ENCODE peak calls at places on chromosomes 11 and 22, in ten cellular contexts. Q, A, E, S, H, Z, D, J, L and I are unnamed samples.

GRCh38 chr11:10876168-10876567 is 18.3 kb upstream of the ZBED5 start:
- DNase-seq in Q (peak), A (no peak), E (no peak), S (no peak), H (no peak), Z (no peak), D (no peak), J (no peak), L (no peak), I (no peak)

GRCh38 chr22:25567305-25567704 is 2.8 kb downstream of the GRK3 start:
- DNase-seq in Q (no peak), A (no peak), E (no peak), S (no peak), H (no peak), Z (no peak), D (no peak), J (peak), L (no peak), I (no peak)

GRCh38 chr22:31160328-31160978 is 471 bp downstream of the RNF185 start:
- DNase-seq in Q (peak), A (no peak), E (peak), S (peak), H (no peak), Z (peak), D (no peak), J (no peak), L (peak), I (peak)

GRCh38 chr22:49155039-49155808 is 672.4 kb downstream of the BRD1 start:
- DNase-seq in Q (no peak), A (no peak), E (no peak), S (no peak), H (no peak), Z (no peak), D (no peak), J (no peak), L (no peak), I (peak)

GRCh38 chr22:48257690-48258065 is 1495.2 kb downstream of the TBC1D22A start:
- DNase-seq in Q (no peak), A (no peak), E (no peak), S (no peak), H (no peak), Z (no peak), D (no peak), J (no peak), L (no peak), I (no peak)

GRCh38 chr22:46908641-46909107 is 146.2 kb downstream of the TBC1D22A start:
- DNase-seq in Q (no peak), A (no peak), E (no peak), S (no peak), H (no peak), Z (no peak), D (no peak), J (no peak), L (no peak), I (no peak)

GRCh38 chr11:122578168-122578825 is 77.2 kb upstream of the UBASH3B start:
- DNase-seq in Q (no peak), A (peak), E (no peak), S (no peak), H (no peak), Z (no peak), D (no peak), J (no peak), L (no peak), I (no peak)

GRCh38 chr11:108754901-108755625 is 90.2 kb downstream of the DDX10 start:
- DNase-seq in Q (no peak), A (no peak), E (peak), S (peak), H (no peak), Z (no peak), D (no peak), J (no peak), L (no peak), I (no peak)

GRCh38 chr22:46062232-46062615 is 85.3 kb upstream of the WNT7B start:
- DNase-seq in Q (no peak), A (no peak), E (no peak), S (peak), H (no peak), Z (no peak), D (no peak), J (no peak), L (no peak), I (no peak)

GRCh38 chr22:46537221-46537945 is at the start of gene CELSR1:
- DNase-seq in Q (peak), A (no peak), E (no peak), S (no peak), H (no peak), Z (peak), D (no peak), J (no peak), L (no peak), I (no peak)

GRCh38 chr11:5153574-5154431 is 754 bp downstream of the OR52A1 start:
- DNase-seq in Q (no peak), A (no peak), E (no peak), S (no peak), H (no peak), Z (no peak), D (no peak), J (peak), L (no peak), I (no peak)

GRCh38 chr22:44620129-44620840 is 81.7 kb upstream of the PRR5 start:
- DNase-seq in Q (peak), A (peak), E (peak), S (peak), H (no peak), Z (peak), D (no peak), J (peak), L (peak), I (peak)

GRCh38 chr11:86799680-86800075 is 664 bp upstream of the PRSS23 start:
- DNase-seq in Q (no peak), A (no peak), E (no peak), S (no peak), H (no peak), Z (no peak), D (no peak), J (no peak), L (peak), I (no peak)

DNA sequence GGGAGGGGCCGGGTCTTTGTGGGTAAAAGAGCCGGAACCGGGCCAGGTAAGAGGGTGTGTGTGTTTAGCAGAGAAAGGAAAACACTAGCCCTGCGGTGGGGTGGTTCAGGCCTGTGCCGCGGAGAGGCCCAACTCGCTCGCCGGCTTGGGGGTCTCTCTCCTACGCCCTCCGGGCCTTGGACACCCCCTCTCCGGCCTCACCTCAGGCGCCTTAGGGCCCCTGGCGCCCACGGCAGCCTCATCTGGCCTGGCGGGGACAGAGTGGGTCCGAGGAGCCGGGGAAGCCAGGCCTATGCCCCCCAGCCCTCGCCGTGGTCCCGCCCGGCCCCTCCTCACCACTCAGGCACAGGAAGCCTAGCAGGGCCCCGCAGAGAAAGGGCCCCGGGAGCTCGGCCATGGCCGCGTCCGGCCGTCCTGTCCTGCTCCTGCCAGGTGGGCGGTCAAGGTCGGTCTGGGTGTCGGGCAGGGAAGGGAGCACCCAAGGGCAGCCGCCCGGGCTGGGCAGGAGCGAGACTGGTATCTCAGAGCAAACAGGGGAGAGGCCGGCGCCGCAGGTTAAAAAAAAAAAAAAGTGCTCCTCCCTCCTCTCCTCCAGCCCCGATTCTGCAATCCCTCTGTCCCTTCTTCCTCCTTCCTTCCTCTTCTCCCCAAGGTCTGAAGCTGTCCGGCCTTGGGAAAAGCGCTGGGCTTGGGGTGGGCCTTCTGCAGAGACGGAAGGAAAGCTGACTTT is at the start of gene VSIG2:
- DNase-seq in Q (no peak), A (no peak), E (no peak), S (no peak), H (no peak), Z (no peak), D (no peak), J (no peak), L (no peak), I (peak)
- TF ChIP-seq POLR2A in Q (no peak), A (no peak), E (no peak), S (no peak), H (no peak), Z (no peak), D (no peak), J (no peak), L (no peak), I (no peak)

DNA sequence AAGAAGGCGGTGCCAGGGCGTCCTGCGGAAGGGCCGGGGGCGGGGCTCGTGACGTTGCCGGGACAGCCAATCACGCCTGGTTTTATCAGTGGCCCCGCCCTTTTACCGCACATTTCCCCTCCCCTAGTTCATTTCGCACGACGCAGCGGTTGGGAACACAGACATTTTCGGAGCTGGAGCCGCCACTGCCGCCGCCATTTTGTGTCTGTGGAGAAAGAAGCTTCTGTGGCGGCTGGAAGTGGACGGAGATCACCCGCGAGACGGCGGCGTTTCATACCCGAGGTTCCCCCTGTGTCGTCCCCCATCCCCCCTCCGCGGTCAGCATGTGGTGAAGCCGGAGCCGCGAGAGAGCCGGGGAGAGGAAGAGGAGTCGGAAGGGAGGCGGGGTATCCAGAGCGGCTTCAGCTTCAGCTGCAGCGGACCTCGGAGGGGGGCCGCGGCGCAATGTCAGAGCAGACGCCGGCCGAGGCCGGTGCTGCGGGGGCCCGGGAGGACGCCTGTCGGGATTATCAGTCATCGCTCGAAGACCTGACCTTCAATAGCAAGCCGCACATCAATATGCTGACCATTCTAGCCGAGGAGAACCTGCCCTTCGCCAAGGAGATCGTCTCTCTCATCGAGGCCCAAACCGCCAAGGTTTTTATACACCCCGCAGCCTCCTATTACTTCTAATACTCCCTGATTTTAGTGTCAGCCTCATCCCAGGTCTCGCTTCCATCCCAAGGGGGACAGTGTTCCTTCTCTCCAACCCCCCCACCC is at the start of gene PCF11:
- DNase-seq in Q (no peak), A (no peak), E (no peak), S (no peak), H (no peak), Z (no peak), D (no peak), J (no peak), L (peak), I (no peak)
- TF ChIP-seq POLR2A in Q (peak), A (peak), E (peak), S (peak), H (peak), Z (peak), D (peak), J (peak), L (peak), I (peak)

GRCh38 chr11:72826191-72826941 is 12.2 kb downstream of the ATG16L2 start:
- DNase-seq in Q (no peak), A (no peak), E (no peak), S (no peak), H (no peak), Z (no peak), D (no peak), J (no peak), L (peak), I (no peak)
- TF ChIP-seq POLR2A in Q (no peak), A (no peak), E (no peak), S (no peak), H (no peak), Z (no peak), D (no peak), J (no peak), L (no peak), I (no peak)

GRCh38 chr11:76860539-76861475 is at the start of gene ACER3:
- DNase-seq in Q (peak), A (peak), E (peak), S (peak), H (peak), Z (peak), D (peak), J (peak), L (peak), I (peak)
- TF ChIP-seq POLR2A in Q (peak), A (peak), E (peak), S (peak), H (peak), Z (peak), D (peak), J (peak), L (peak), I (peak)

GRCh38 chr11:124799384-124800225 is 601 bp downstream of the MSANTD2 start:
- DNase-seq in Q (peak), A (no peak), E (no peak), S (peak), H (no peak), Z (peak), D (no peak), J (peak), L (peak), I (peak)

GRCh38 chr11:124798991-124799383 is 1.2 kb downstream of the MSANTD2 start:
- DNase-seq in Q (peak), A (no peak), E (no peak), S (no peak), H (no peak), Z (no peak), D (no peak), J (no peak), L (no peak), I (no peak)

GRCh38 chr11:124801014-124801413 is 808 bp upstream of the MSANTD2 start:
- DNase-seq in Q (peak), A (no peak), E (no peak), S (no peak), H (no peak), Z (no peak), D (no peak), J (no peak), L (no peak), I (no peak)

GRCh38 chr11:124801636-124802312 is 1.6 kb upstream of the MSANTD2 start:
- DNase-seq in Q (peak), A (no peak), E (no peak), S (no peak), H (no peak), Z (no peak), D (no peak), J (no peak), L (no peak), I (no peak)

GRCh38 chr11:124800226-124800929 is at the start of gene MSANTD2:
- DNase-seq in Q (peak), A (peak), E (peak), S (peak), H (peak), Z (peak), D (peak), J (peak), L (peak), I (peak)
- TF ChIP-seq POLR2A in Q (peak), A (peak), E (peak), S (peak), H (peak), Z (peak), D (peak), J (peak), L (peak), I (no peak)

GRCh38 chr11:66438504-66439466 is at the start of gene MRPL11:
- DNase-seq in Q (peak), A (peak), E (peak), S (peak), H (peak), Z (peak), D (peak), J (peak), L (peak), I (peak)
- TF ChIP-seq POLR2A in Q (no peak), A (peak), E (peak), S (no peak), H (no peak), Z (peak), D (peak), J (peak), L (peak), I (no peak)